ENCODE peak calls at places on chromosomes 16 and 17, in ten cellular contexts. F is cardiac fibroblast; C is frontal cortex; V is esophagus muscularis mucosa; S is effector CD8-positive, alpha-beta T cell; G is hypothalamus; M is tibial artery; E is stimulated activated CD4-positive, alpha-beta T cell treated with anti-CD3 and anti-CD28 coated beads, Interleukin-4, amount 100 ng/mL, for 1 hour; H is NCI-H1092; I is HuH-7.5. O is an unnamed sample.

GRCh38 chr17:62680541-62681052 is 53.1 kb downstream of the MRC2 start:
- DNase-seq in S (no peak), I (no peak), V (no peak), H (no peak), E (no peak), G (peak; percentile 34), F (no peak), C (no peak), M (no peak), O (no peak)

GRCh38 chr16:27222499-27223225 is 19.3 kb downstream of the KDM8 start:
- DNase-seq in E (no peak), C (no peak), M (peak; percentile 36), H (peak; percentile 49), I (no peak), V (peak; percentile 93), S (no peak), G (no peak), F (peak; percentile 85), O (peak; percentile 35)

GRCh38 chr16:11136600-11136999 is 119.4 kb downstream of the SOCS1 start:
- DNase-seq in G (no peak), V (no peak), H (peak; percentile 78), S (no peak), I (no peak), M (no peak), E (no peak), F (peak; percentile 55), C (no peak), O (peak; percentile 38)

GRCh38 chr16:85252014-85252413 is 139.7 kb upstream of the CIBAR2 start:
- DNase-seq in V (no peak), M (no peak), F (no peak), G (no peak), I (no peak), S (no peak), H (no peak), E (no peak), C (no peak), O (no peak)

GRCh38 chr17:40952675-40953074 is 14.1 kb downstream of the KRT39 start:
- DNase-seq in M (no peak), S (no peak), H (no peak), F (peak; percentile 34), V (no peak), I (no peak), E (no peak), G (no peak), C (no peak), O (peak; percentile 40)

GRCh38 chr17:64247836-64248235 is 15.2 kb downstream of the TEX2 start:
- DNase-seq in H (no peak), G (no peak), V (no peak), S (no peak), C (no peak), F (no peak), I (no peak), E (no peak), M (no peak), O (no peak)

GRCh38 chr16:89489040-89489721 is 1.2 kb downstream of the ANKRD11 start:
- DNase-seq in G (peak; percentile 62), F (peak; percentile 98), M (peak; percentile 96), I (peak; percentile 80), V (peak; percentile 98), S (peak; percentile 81), C (peak; percentile 63), E (peak; percentile 80), H (no peak), O (peak; percentile 94)

GRCh38 chr17:66276328-66276937 is 26.0 kb upstream of the PRKCA start:
- DNase-seq in S (no peak), F (peak; percentile 50), E (no peak), C (no peak), H (no peak), I (no peak), M (no peak), G (no peak), V (no peak), O (peak; percentile 70)

GRCh38 chr17:28193241-28193640 is 125.8 kb upstream of the TMEM97 start:
- DNase-seq in H (no peak), M (peak; percentile 65), V (no peak), F (peak; percentile 10), G (no peak), S (no peak), E (no peak), I (no peak), C (no peak), O (no peak)

GRCh38 chr17:47281246-47281645 is 27.6 kb downstream of the ITGB3 start:
- DNase-seq in F (no peak), I (no peak), V (no peak), E (no peak), S (no peak), H (no peak), G (no peak), M (no peak), C (no peak), O (no peak)

GRCh38 chr17:77317091-77317519 is 176.3 kb downstream of the SEC14L1 start:
- DNase-seq in M (no peak), I (no peak), G (no peak), F (no peak), C (no peak), H (no peak), E (no peak), S (no peak), V (no peak), O (no peak)

GRCh38 chr17:51091635-51092034 is 29.0 kb downstream of the SPAG9 start:
- DNase-seq in E (no peak), S (no peak), G (no peak), H (no peak), V (no peak), C (no peak), I (no peak), M (no peak), F (no peak), O (no peak)

GRCh38 chr16:23594186-23594585 is 1.9 kb downstream of the NDUFAB1 start:
- DNase-seq in M (no peak), F (no peak), I (no peak), H (no peak), C (no peak), S (no peak), G (no peak), V (no peak), E (no peak), O (no peak)

GRCh38 chr16:73993878-73994277 is 302.7 kb upstream of the PSMD7 start:
- DNase-seq in M (no peak), S (no peak), C (no peak), G (no peak), I (no peak), E (no peak), F (no peak), V (no peak), H (no peak), O (no peak)

GRCh38 chr17:49201481-49201927 is 8.9 kb downstream of the GNGT2 start:
- DNase-seq in S (no peak), H (no peak), I (no peak), E (no peak), C (no peak), F (peak; percentile 61), V (no peak), G (no peak), M (no peak), O (no peak)

GRCh38 chr17:8069587-8069860 is 18.0 kb downstream of the ALOX12B start:
- DNase-seq in H (no peak), G (no peak), V (no peak), E (no peak), I (no peak), S (no peak), M (no peak), F (no peak), C (no peak), O (no peak)

GRCh38 chr16:23368469-23368868 is 66.4 kb downstream of the SCNN1B start:
- DNase-seq in V (no peak), C (no peak), S (no peak), I (no peak), F (no peak), M (no peak), H (no peak), E (no peak), G (no peak), O (no peak)

GRCh38 chr17:59618894-59619312 is 792 bp upstream of the CLTC start:
- DNase-seq in I (peak; percentile 71), H (no peak), M (peak; percentile 93), E (no peak), F (peak; percentile 96), G (no peak), V (no peak), C (no peak), S (no peak), O (no peak)

GRCh38 chr17:62760059-62760887 is 47.8 kb downstream of the MARCHF10 start:
- DNase-seq in S (no peak), I (no peak), G (no peak), F (peak; percentile 81), M (no peak), H (no peak), E (no peak), C (no peak), V (no peak), O (peak; percentile 73)

GRCh38 chr16:80347002-80347401 is 193.8 kb upstream of the DYNLRB2 start:
- DNase-seq in G (no peak), E (no peak), I (no peak), S (no peak), F (no peak), H (no peak), V (no peak), M (no peak), C (no peak), O (no peak)

GRCh38 chr17:17346428-17347233 is 43.5 kb downstream of the NT5M start:
- DNase-seq in F (no peak), C (no peak), E (no peak), S (no peak), I (no peak), H (no peak), G (no peak), M (no peak), V (no peak), O (no peak)